ENCODE peak calls at places on chromosomes 16 and 17, in four cellular contexts. C, R, S and Q are unnamed samples. For H3K4me1, the result is how much of the 10 kb centered on the place peaks cover.

GRCh38 chr17:15890279-15890892 is 54.5 kb upstream of the ADORA2B start:
- DNase-seq in C (no peak), R (no peak), S (no peak), Q (no peak)

GRCh38 chr17:8250101-8250500 is 1.0 kb downstream of the PFAS start:
- DNase-seq in C (peak), R (no peak), S (no peak), Q (no peak)

GRCh38 chr17:15285466-15285865 is 20.3 kb upstream of the PMP22 start:
- DNase-seq in C (no peak), S (no peak), R (no peak), Q (no peak)

GRCh38 chr16:47884131-47884725 is 271.6 kb downstream of the ABCC12 start:
- DNase-seq in R (no peak), S (no peak), C (peak), Q (no peak)

GRCh38 chr17:36948717-36949460 is at the start of gene AATF:
- DNase-seq in S (peak), R (peak), C (peak), Q (peak)

GRCh38 chr16:59973966-59974365 is 1239.8 kb upstream of the GOT2 start:
- DNase-seq in C (peak), R (no peak), S (no peak), Q (no peak)

GRCh38 chr17:77819497-77819896 is 139.0 kb upstream of the TNRC6C start:
- DNase-seq in S (no peak), R (no peak), C (no peak), Q (no peak)

GRCh38 chr17:8593830-8594229 is 36.7 kb downstream of the MYH10 start:
- DNase-seq in R (no peak), C (no peak), S (no peak), Q (no peak)

GRCh38 chr16:87152221-87152755 is 164.9 kb downstream of the C16orf95 start:
- DNase-seq in C (no peak), R (no peak), S (no peak), Q (no peak)

GRCh38 chr16:62194828-62195227 is 158.6 kb upstream of the CDH8 start:
- DNase-seq in R (no peak), S (no peak), C (no peak), Q (no peak)

GRCh38 chr16:19969284-19969683 is 84.6 kb upstream of the GPRC5B start:
- DNase-seq in R (no peak), C (no peak), S (no peak), Q (no peak)

GRCh38 chr17:19979917-19980770 is 2.5 kb upstream of the AKAP10 start:
- DNase-seq in C (no peak), R (no peak), S (no peak), Q (no peak)

GRCh38 chr16:11128211-11129123 is 127.5 kb downstream of the SOCS1 start:
- DNase-seq in C (no peak), S (no peak), R (no peak), Q (no peak)

GRCh38 chr17:78893684-78894083 is 9.3 kb downstream of the CEP295NL start:
- DNase-seq in S (no peak), R (no peak), C (no peak), Q (no peak)

GRCh38 chr17:80866050-80866793 is 125.4 kb upstream of the CHMP6 start:
- DNase-seq in R (peak), S (peak), C (peak), Q (peak)

GRCh38 chr16:84299734-84300440 is 5.2 kb downstream of the WFDC1 start:
- DNase-seq in S (no peak), R (no peak), C (no peak), Q (no peak)

GRCh38 chr16:84302111-84302954 is 7.7 kb downstream of the WFDC1 start:
- DNase-seq in S (no peak), R (no peak), C (no peak), Q (no peak)

GRCh38 chr16:84306564-84306963 is 11.9 kb downstream of the WFDC1 start:
- DNase-seq in S (no peak), C (no peak), R (no peak), Q (no peak)

GRCh38 chr16:84303023-84303422 is 8.3 kb downstream of the WFDC1 start:
- DNase-seq in S (no peak), C (no peak), R (no peak), Q (no peak)

DNA sequence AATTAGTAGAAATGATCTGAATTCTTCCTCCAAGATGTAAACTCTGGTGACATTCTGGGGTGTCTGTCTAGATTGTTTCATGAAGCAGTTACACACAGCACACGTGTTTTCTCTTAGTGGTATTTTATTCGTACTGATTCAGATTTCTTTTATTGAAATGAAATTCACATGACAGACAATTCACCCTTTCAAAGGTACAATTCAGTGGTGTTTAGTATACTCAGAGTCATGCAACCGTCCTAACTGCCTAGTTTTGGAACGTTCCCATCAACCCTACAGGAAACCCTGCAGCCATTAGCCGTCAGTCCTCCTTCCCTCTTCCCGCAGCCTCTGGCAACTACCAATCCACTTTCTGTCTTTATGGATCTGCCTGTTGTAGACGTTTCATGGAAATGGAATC is 8.8 kb downstream of the WFDC1 start:
- DNase-seq in S (no peak), R (no peak), C (no peak), Q (no peak)
- H3K4me1 ChIP-seq in S (under half), R (under half), C (under half), Q (under half)

DNA sequence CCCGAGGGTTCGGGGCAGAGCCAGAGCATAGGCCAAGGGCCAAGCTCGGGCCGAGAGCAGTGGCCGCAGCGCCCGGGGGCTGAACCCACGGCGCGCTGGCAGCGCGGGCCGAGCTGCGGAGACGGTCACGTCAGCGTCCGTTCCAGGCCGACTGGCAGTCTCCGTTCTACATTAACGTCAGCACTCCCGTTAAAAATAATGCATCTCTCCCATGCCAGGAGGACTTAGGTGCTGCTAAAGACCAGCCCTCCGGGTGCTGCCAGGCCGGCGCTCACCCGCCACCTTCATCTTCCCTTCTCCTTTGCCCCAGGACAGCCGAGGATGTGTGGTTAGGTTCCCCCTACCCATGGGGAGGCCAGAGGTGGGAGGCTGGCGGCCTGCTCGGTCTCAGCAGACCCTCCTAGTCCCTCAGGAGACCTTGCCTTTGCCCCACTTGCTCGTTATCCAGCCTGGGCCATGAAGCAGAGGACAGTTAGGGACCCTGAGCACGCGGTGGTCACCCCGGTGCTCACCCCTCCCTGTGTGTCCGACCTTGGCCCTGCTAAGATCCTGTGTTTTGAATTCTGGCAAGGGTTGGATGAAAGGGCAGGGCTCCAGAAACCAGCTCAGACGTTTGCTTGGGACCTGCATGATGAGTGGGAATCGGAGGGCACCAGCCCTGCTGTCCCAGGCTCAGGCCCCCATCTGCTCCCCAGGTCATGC is 570 bp downstream of the MPG start:
- DNase-seq in C (no peak), S (no peak), R (no peak), Q (peak)
- H3K4me1 ChIP-seq in C (under half), S (under half), R (under half), Q (under half)

GRCh38 chr17:48051278-48051677 is 3.1 kb downstream of the NFE2L1 start:
- DNase-seq in C (peak), R (no peak), S (no peak), Q (no peak)
- H3K4me1 ChIP-seq in C (half or more), R (under half), S (under half), Q (half or more)

DNA sequence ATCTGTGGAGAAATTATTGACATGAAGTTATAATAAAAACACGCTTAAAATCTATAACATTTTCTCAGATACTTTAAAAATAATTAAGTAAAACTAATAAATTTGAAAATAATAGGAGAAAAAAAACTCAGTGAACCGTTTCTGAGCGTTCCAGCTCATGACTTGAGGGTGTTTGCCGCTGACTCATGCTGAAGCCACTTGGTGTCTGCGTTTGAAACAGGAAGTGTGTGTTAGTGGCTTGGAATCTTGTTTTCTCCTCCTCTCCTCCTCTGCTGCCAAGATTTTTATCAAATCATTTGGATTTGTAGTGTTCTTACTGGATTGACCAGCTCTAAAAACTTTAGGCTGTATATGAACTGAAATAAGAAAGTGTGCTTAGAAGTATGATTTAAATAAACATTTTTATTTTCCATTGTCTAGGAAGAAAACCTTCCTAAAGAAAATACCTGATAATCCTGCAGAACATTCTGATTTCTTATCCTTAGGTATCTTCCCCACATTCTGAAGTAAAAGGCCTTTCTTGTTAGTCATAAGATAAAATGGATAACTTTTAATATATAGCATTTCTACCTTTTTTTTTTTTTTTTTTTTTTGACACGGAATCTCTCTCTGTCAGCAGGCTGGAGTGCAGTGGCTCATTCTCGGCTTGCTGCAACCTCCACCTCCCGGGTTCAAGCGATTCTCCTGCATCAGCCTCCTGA is 30.8 kb downstream of the USP10 start:
- DNase-seq in R (peak), C (peak), S (peak), Q (peak)
- H3K4me1 ChIP-seq in R (under half), C (half or more), S (half or more), Q (under half)